ENCODE peak calls at places on chromosomes 5 and 9, in five cellular contexts. One of them, this sample, is unnamed.

GRCh38 chr5:115179068-115179958 is 9.6 kb upstream of the TRIM36 start:
- DNase-seq in fibroblast of the conjunctiva: no peak
- DNase-seq in IMR-90: no peak
- DNase-seq in Calu3: peak; percentile 28
- DNase-seq in sigmoid colon: no peak
- DNase-seq in this sample: no peak

GRCh38 chr5:74772359-74772758 is 5.3 kb downstream of the NSA2 start:
- DNase-seq in fibroblast of the conjunctiva: no peak
- DNase-seq in IMR-90: peak; percentile 26
- DNase-seq in Calu3: no peak
- DNase-seq in sigmoid colon: no peak
- DNase-seq in this sample: no peak

GRCh38 chr5:93100433-93100832 is 480.6 kb downstream of the NR2F1-AS1 start:
- DNase-seq in fibroblast of the conjunctiva: no peak
- DNase-seq in IMR-90: peak; percentile 74
- DNase-seq in Calu3: no peak
- DNase-seq in sigmoid colon: no peak
- DNase-seq in this sample: no peak

GRCh38 chr5:131821221-131821620 is 24.4 kb upstream of the FNIP1 start:
- DNase-seq in fibroblast of the conjunctiva: no peak
- DNase-seq in IMR-90: peak; percentile 19
- DNase-seq in Calu3: no peak
- DNase-seq in sigmoid colon: no peak
- DNase-seq in this sample: no peak

GRCh38 chr5:102753889-102754498 is 1.1 kb upstream of the PAM start:
- DNase-seq in fibroblast of the conjunctiva: no peak
- DNase-seq in IMR-90: no peak
- DNase-seq in Calu3: no peak
- DNase-seq in sigmoid colon: no peak
- DNase-seq in this sample: peak; percentile 51

GRCh38 chr5:148682283-148683026 is 28.1 kb upstream of the HTR4 start:
- DNase-seq in fibroblast of the conjunctiva: no peak
- DNase-seq in IMR-90: no peak
- DNase-seq in Calu3: no peak
- DNase-seq in sigmoid colon: no peak
- DNase-seq in this sample: no peak

GRCh38 chr5:35087971-35088370 is 40.2 kb upstream of the AGXT2 start:
- DNase-seq in fibroblast of the conjunctiva: no peak
- DNase-seq in IMR-90: peak; percentile 28
- DNase-seq in Calu3: no peak
- DNase-seq in sigmoid colon: no peak
- DNase-seq in this sample: no peak

GRCh38 chr9:120931278-120932085 is 4.9 kb upstream of the TRAF1 start:
- DNase-seq in fibroblast of the conjunctiva: no peak
- DNase-seq in IMR-90: peak; percentile 75
- DNase-seq in Calu3: no peak
- DNase-seq in sigmoid colon: no peak
- DNase-seq in this sample: no peak

GRCh38 chr5:135213466-135214239 is 179.6 kb upstream of the PITX1 start:
- DNase-seq in fibroblast of the conjunctiva: no peak
- DNase-seq in IMR-90: no peak
- DNase-seq in Calu3: no peak
- DNase-seq in sigmoid colon: peak; percentile 56
- DNase-seq in this sample: peak; percentile 40

GRCh38 chr5:14790931-14791330 is 80.6 kb downstream of the ANKH start:
- DNase-seq in fibroblast of the conjunctiva: no peak
- DNase-seq in IMR-90: no peak
- DNase-seq in Calu3: no peak
- DNase-seq in sigmoid colon: no peak
- DNase-seq in this sample: no peak

GRCh38 chr5:150239099-150239793 is 49.4 kb downstream of the SLC6A7 start:
- DNase-seq in fibroblast of the conjunctiva: no peak
- DNase-seq in IMR-90: no peak
- DNase-seq in Calu3: no peak
- DNase-seq in sigmoid colon: no peak
- DNase-seq in this sample: no peak

GRCh38 chr5:135833961-135834638 is 363 bp upstream of the SLC25A48 start:
- DNase-seq in fibroblast of the conjunctiva: no peak
- DNase-seq in IMR-90: no peak
- DNase-seq in Calu3: no peak
- DNase-seq in sigmoid colon: no peak
- DNase-seq in this sample: no peak

GRCh38 chr9:36504154-36504550 is 68.5 kb upstream of the MELK start:
- DNase-seq in fibroblast of the conjunctiva: no peak
- DNase-seq in IMR-90: no peak
- DNase-seq in Calu3: no peak
- DNase-seq in sigmoid colon: no peak
- DNase-seq in this sample: no peak

GRCh38 chr5:59099270-59099994 is 516.6 kb downstream of the RAB3C start:
- DNase-seq in fibroblast of the conjunctiva: no peak
- DNase-seq in IMR-90: peak; percentile 96
- DNase-seq in Calu3: peak; percentile 12
- DNase-seq in sigmoid colon: no peak
- DNase-seq in this sample: no peak

GRCh38 chr9:78695521-78695920 is 398.6 kb downstream of the PSAT1 start:
- DNase-seq in fibroblast of the conjunctiva: no peak
- DNase-seq in IMR-90: no peak
- DNase-seq in Calu3: no peak
- DNase-seq in sigmoid colon: no peak
- DNase-seq in this sample: no peak

GRCh38 chr5:93735378-93735777 is 6.0 kb downstream of the POU5F2 start:
- DNase-seq in fibroblast of the conjunctiva: peak; percentile 10
- DNase-seq in IMR-90: peak; percentile 59
- DNase-seq in Calu3: no peak
- DNase-seq in sigmoid colon: no peak
- DNase-seq in this sample: no peak

GRCh38 chr5:131382407-131383395 is 118.8 kb downstream of the CDC42SE2 start:
- DNase-seq in fibroblast of the conjunctiva: peak; percentile 24
- DNase-seq in IMR-90: peak; percentile 58
- DNase-seq in Calu3: peak; percentile 63
- DNase-seq in sigmoid colon: no peak
- DNase-seq in this sample: no peak

GRCh38 chr5:128436825-128437224 is 101.2 kb downstream of the FBN2 start:
- DNase-seq in fibroblast of the conjunctiva: peak; percentile 35
- DNase-seq in IMR-90: peak; percentile 93
- DNase-seq in Calu3: peak; percentile 14
- DNase-seq in sigmoid colon: no peak
- DNase-seq in this sample: no peak

GRCh38 chr9:71769175-71770165 is 1.2 kb upstream of the CEMIP2 start:
- DNase-seq in fibroblast of the conjunctiva: no peak
- DNase-seq in IMR-90: no peak
- DNase-seq in Calu3: peak; percentile 88
- DNase-seq in sigmoid colon: peak; percentile 91
- DNase-seq in this sample: peak; percentile 95

GRCh38 chr9:86947146-86948081 is at the start of gene GAS1:
- DNase-seq in fibroblast of the conjunctiva: peak; percentile 99
- DNase-seq in IMR-90: peak; percentile 96
- DNase-seq in Calu3: peak; percentile 47
- DNase-seq in sigmoid colon: peak; percentile 97
- DNase-seq in this sample: peak; percentile 83

GRCh38 chr9:97900738-97901565 is 21.3 kb downstream of the TRMO start:
- DNase-seq in fibroblast of the conjunctiva: no peak
- DNase-seq in IMR-90: peak; percentile 55
- DNase-seq in Calu3: peak; percentile 34
- DNase-seq in sigmoid colon: no peak
- DNase-seq in this sample: no peak

GRCh38 chr5:1881273-1881586 is 1.5 kb downstream of the IRX4 start:
- DNase-seq in fibroblast of the conjunctiva: no peak
- DNase-seq in IMR-90: no peak
- DNase-seq in Calu3: no peak
- DNase-seq in sigmoid colon: no peak
- DNase-seq in this sample: no peak

GRCh38 chr5:157312492-157312891 is 46.6 kb downstream of the CYFIP2 start:
- DNase-seq in fibroblast of the conjunctiva: peak; percentile 34
- DNase-seq in IMR-90: peak; percentile 72
- DNase-seq in Calu3: peak; percentile 56
- DNase-seq in sigmoid colon: no peak
- DNase-seq in this sample: no peak

GRCh38 chr5:157554180-157555030 is 21.2 kb downstream of the ADAM19 start:
- DNase-seq in fibroblast of the conjunctiva: no peak
- DNase-seq in IMR-90: no peak
- DNase-seq in Calu3: no peak
- DNase-seq in sigmoid colon: no peak
- DNase-seq in this sample: no peak

GRCh38 chr9:1005043-1005667 is 28.7 kb downstream of the DMRT3 start:
- DNase-seq in fibroblast of the conjunctiva: peak; percentile 40
- DNase-seq in IMR-90: peak; percentile 47
- DNase-seq in Calu3: peak; percentile 28
- DNase-seq in sigmoid colon: no peak
- DNase-seq in this sample: no peak

GRCh38 chr9:20559236-20559896 is 62.9 kb downstream of the MLLT3 start:
- DNase-seq in fibroblast of the conjunctiva: no peak
- DNase-seq in IMR-90: peak; percentile 29
- DNase-seq in Calu3: no peak
- DNase-seq in sigmoid colon: no peak
- DNase-seq in this sample: no peak

GRCh38 chr9:87180846-87181245 is 233.5 kb upstream of the GAS1 start:
- DNase-seq in fibroblast of the conjunctiva: no peak
- DNase-seq in IMR-90: no peak
- DNase-seq in Calu3: no peak
- DNase-seq in sigmoid colon: no peak
- DNase-seq in this sample: no peak

GRCh38 chr9:35907732-35908483 is 1.4 kb upstream of the SPAAR start:
- DNase-seq in fibroblast of the conjunctiva: peak; percentile 86
- DNase-seq in IMR-90: peak; percentile 88
- DNase-seq in Calu3: peak; percentile 52
- DNase-seq in sigmoid colon: peak; percentile 94
- DNase-seq in this sample: peak; percentile 79

GRCh38 chr9:137415451-137415850 is 7.5 kb downstream of the EXD3 start:
- DNase-seq in fibroblast of the conjunctiva: no peak
- DNase-seq in IMR-90: no peak
- DNase-seq in Calu3: no peak
- DNase-seq in sigmoid colon: no peak
- DNase-seq in this sample: no peak

GRCh38 chr9:75891277-75892167 is 1.0 kb downstream of the PCSK5 start:
- DNase-seq in fibroblast of the conjunctiva: peak; percentile 6
- DNase-seq in IMR-90: peak; percentile 8
- DNase-seq in Calu3: no peak
- DNase-seq in sigmoid colon: peak; percentile 78
- DNase-seq in this sample: peak; percentile 67

GRCh38 chr9:89579741-89580395 is 24.9 kb upstream of the GADD45G start:
- DNase-seq in fibroblast of the conjunctiva: no peak
- DNase-seq in IMR-90: no peak
- DNase-seq in Calu3: no peak
- DNase-seq in sigmoid colon: no peak
- DNase-seq in this sample: no peak

GRCh38 chr5:83331842-83332241 is 139.7 kb upstream of the VCAN start:
- DNase-seq in fibroblast of the conjunctiva: peak; percentile 42
- DNase-seq in IMR-90: peak; percentile 72
- DNase-seq in Calu3: no peak
- DNase-seq in sigmoid colon: no peak
- DNase-seq in this sample: no peak

GRCh38 chr9:137031904-137032639 is at the start of gene FUT7:
- DNase-seq in fibroblast of the conjunctiva: no peak
- DNase-seq in IMR-90: no peak
- DNase-seq in Calu3: no peak
- DNase-seq in sigmoid colon: no peak
- DNase-seq in this sample: peak; percentile 71

GRCh38 chr5:6755519-6755918 is 42.3 kb downstream of the TENT4A start:
- DNase-seq in fibroblast of the conjunctiva: no peak
- DNase-seq in IMR-90: no peak
- DNase-seq in Calu3: no peak
- DNase-seq in sigmoid colon: peak; percentile 56
- DNase-seq in this sample: peak; percentile 37

GRCh38 chr5:75551471-75551870 is 39.8 kb downstream of the POLK start:
- DNase-seq in fibroblast of the conjunctiva: no peak
- DNase-seq in IMR-90: peak; percentile 70
- DNase-seq in Calu3: no peak
- DNase-seq in sigmoid colon: no peak
- DNase-seq in this sample: no peak

GRCh38 chr5:1103505-1104326 is 8.1 kb downstream of the SLC12A7 start:
- DNase-seq in fibroblast of the conjunctiva: no peak
- DNase-seq in IMR-90: no peak
- DNase-seq in Calu3: no peak
- DNase-seq in sigmoid colon: peak; percentile 89
- DNase-seq in this sample: peak; percentile 86

This sample was measured in upper lobe of right lung.